ENCODE peak calls at places on chromosomes 6 and 20, in five cellular contexts. R is IMR-90, B is H9, S is neuronal stem cell, T is H1. I is an unnamed sample.

GRCh38 chr6:53151676-53152075 is 3.0 kb upstream of the GCM1 start:
- DNase-seq in R (no peak), B (peak; percentile 74), S (no peak), T (peak; percentile 15), I (peak; percentile 75)

GRCh38 chr20:36441416-36441815 is 99.9 kb upstream of the MYL9 start:
- DNase-seq in R (no peak), B (no peak), S (no peak), T (no peak), I (no peak)

GRCh38 chr6:84197708-84198107 is 29.7 kb downstream of the CEP162 start:
- DNase-seq in R (no peak), B (no peak), S (no peak), T (no peak), I (peak; percentile 23)

GRCh38 chr6:36625161-36625919 is 31.2 kb downstream of the SRSF3 start:
- DNase-seq in R (peak; percentile 79), B (no peak), S (no peak), T (no peak), I (no peak)

GRCh38 chr20:4341804-4342560 is 326.6 kb upstream of the RNF24 start:
- DNase-seq in R (peak; percentile 53), B (no peak), S (no peak), T (no peak), I (no peak)

GRCh38 chr20:23049933-23050838 is 714 bp upstream of the THBD start:
- DNase-seq in R (no peak), B (peak; percentile 58), S (peak; percentile 29), T (no peak), I (peak; percentile 65)

GRCh38 chr20:58868795-58869194 is 16.3 kb downstream of the GNAS start:
- DNase-seq in R (no peak), B (peak; percentile 49), S (no peak), T (no peak), I (no peak)

GRCh38 chr20:62001178-62001715 is 64.4 kb downstream of the TAF4 start:
- DNase-seq in R (no peak), B (no peak), S (no peak), T (no peak), I (no peak)

GRCh38 chr6:132153221-132153896 is 202.2 kb upstream of the CCN2 start:
- DNase-seq in R (peak; percentile 86), B (no peak), S (no peak), T (no peak), I (no peak)

GRCh38 chr6:139540276-139540675 is 165.8 kb upstream of the CITED2 start:
- DNase-seq in R (peak; percentile 77), B (no peak), S (no peak), T (no peak), I (peak; percentile 20)

GRCh38 chr20:10761232-10761631 is 87.4 kb upstream of the JAG1 start:
- DNase-seq in R (peak; percentile 89), B (no peak), S (no peak), T (no peak), I (no peak)

GRCh38 chr6:38179300-38179699 is 359.8 kb downstream of the ZFAND3 start:
- DNase-seq in R (no peak), B (peak; percentile 36), S (no peak), T (no peak), I (no peak)

GRCh38 chr6:28871335-28872156 is 52.2 kb downstream of the TRIM27 start:
- DNase-seq in R (no peak), B (no peak), S (no peak), T (no peak), I (no peak)

GRCh38 chr6:63452117-63452516 is 120.2 kb upstream of the LOC128125822 start:
- DNase-seq in R (no peak), B (no peak), S (no peak), T (no peak), I (no peak)

GRCh38 chr20:19185083-19185482 is 27.4 kb upstream of the SLC24A3 start:
- DNase-seq in R (no peak), B (no peak), S (no peak), T (no peak), I (no peak)

GRCh38 chr6:22906091-22906549 is 336.8 kb downstream of the HDGFL1 start:
- DNase-seq in R (no peak), B (no peak), S (no peak), T (no peak), I (peak; percentile 77)

GRCh38 chr6:134422426-134423231 is 104.7 kb upstream of the SGK1 start:
- DNase-seq in R (peak; percentile 100), B (no peak), S (no peak), T (no peak), I (peak; percentile 44)
- H3K4me1 ChIP-seq in R (peaks cover 19% of the 10 kb centered on the region), B (no peaks in the 10 kb centered on the region), S (no peaks in the 10 kb centered on the region), T (no peaks in the 10 kb centered on the region), I (no peaks in the 10 kb centered on the region)

DNA sequence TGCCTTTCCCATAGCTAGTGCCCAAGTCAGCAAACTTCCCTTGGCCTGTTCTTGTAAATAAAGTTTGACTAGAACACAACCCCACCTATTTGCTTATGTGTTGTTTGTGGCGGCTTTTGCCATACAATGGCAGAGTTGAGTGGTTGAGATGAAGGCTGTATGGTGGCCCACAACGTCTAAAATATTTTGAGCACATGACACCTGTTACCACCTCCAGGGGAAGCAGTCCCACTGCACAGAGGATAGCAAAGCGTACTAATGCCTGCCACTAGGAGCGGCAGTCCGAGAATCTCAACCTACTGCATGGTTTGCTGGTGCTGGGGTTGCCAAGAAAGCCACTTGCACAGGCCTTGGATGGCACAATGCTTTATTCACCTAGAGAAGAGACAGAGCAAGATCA is 58.6 kb downstream of the TGM2 start:
- DNase-seq in R (no peak), B (no peak), S (no peak), T (no peak), I (no peak)
- H3K23ac ChIP-seq in R (no peak overlapping the region), B (no peak overlapping the region), S (no peak overlapping the region), T (no peak overlapping the region), I (no peak overlapping the region)

GRCh38 chr6:148398244-148398643 is 55.6 kb downstream of the SASH1 start:
- DNase-seq in R (no peak), B (no peak), S (no peak), T (no peak), I (no peak)
- H3K4me1 ChIP-seq in R (peaks cover 5% of the 10 kb centered on the region), B (no peaks in the 10 kb centered on the region), S (peaks cover 3% of the 10 kb centered on the region), T (no peaks in the 10 kb centered on the region), I (no peaks in the 10 kb centered on the region)

DNA sequence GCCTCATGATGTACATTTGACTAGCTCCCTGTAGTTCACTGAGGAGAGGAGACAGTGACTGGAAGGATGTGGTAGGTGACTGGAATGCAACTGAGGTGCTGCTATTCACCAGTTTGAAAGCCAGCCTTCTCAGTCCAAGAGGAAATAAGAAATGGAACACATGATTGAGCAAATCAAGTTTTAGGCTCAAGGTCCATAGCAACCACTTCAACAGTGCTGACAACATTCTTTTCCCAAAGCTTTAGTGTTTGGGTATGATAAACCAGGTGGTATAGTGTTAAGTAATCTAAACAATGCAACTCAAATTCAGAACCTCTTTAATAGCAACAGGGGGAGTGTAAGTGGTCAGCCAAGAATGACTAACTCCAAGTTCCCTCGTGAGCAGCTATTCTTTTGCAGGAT is 9.2 kb downstream of the ZHX3 start:
- DNase-seq in R (peak; percentile 86), B (no peak), S (no peak), T (no peak), I (peak; percentile 45)
- H3K23ac ChIP-seq in R (no peak overlapping the region), B (no peak overlapping the region), S (no peak overlapping the region), T (no peak overlapping the region), I (no peak overlapping the region)